ENCODE peak calls at places on chromosomes 12 and 14, in eight cellular contexts. Q, M, A, R, L, P, T and K are unnamed samples.

GRCh38 chr14:22520235-22520634 is 68.8 kb downstream of the DAD1 start:
- DNase-seq in R (peak; percentile 57), Q (no peak), P (no peak), M (peak; percentile 73), L (no peak), T (no peak), A (no peak), K (no peak)

GRCh38 chr12:121223283-121223946 is 13.5 kb downstream of the P2RX4 start:
- DNase-seq in Q (peak; percentile 65), L (no peak), P (no peak), R (peak; percentile 5), A (peak; percentile 83), T (peak; percentile 56), M (no peak), K (no peak)

GRCh38 chr14:23126548-23127278 is 7.7 kb upstream of the CEBPE start:
- DNase-seq in A (peak; percentile 59), P (no peak), L (no peak), M (no peak), Q (no peak), R (no peak), T (no peak), K (no peak)

GRCh38 chr14:101986953-101987352 is 22.6 kb downstream of the DYNC1H1 start:
- DNase-seq in T (no peak), P (no peak), A (no peak), M (no peak), L (no peak), Q (no peak), R (no peak), K (no peak)

GRCh38 chr12:101696477-101697196 is 803 bp upstream of the CHPT1 start:
- DNase-seq in T (no peak), L (peak; percentile 49), A (peak; percentile 84), Q (peak; percentile 9), R (no peak), P (no peak), M (no peak), K (no peak)

GRCh38 chr12:42757735-42758134 is 168.2 kb upstream of the PRICKLE1 start:
- DNase-seq in M (no peak), Q (no peak), L (no peak), T (no peak), P (no peak), A (no peak), R (no peak), K (no peak)

GRCh38 chr14:31204593-31205534 is 2.7 kb downstream of the HECTD1 start:
- DNase-seq in Q (no peak), L (no peak), T (no peak), A (no peak), P (no peak), M (no peak), R (no peak), K (no peak)

GRCh38 chr12:92478692-92479091 is 224.1 kb upstream of the PLEKHG7 start:
- DNase-seq in L (no peak), M (peak; percentile 3), T (no peak), R (no peak), Q (no peak), P (no peak), A (no peak), K (no peak)

GRCh38 chr12:92719674-92720073 is 16.9 kb downstream of the PLEKHG7 start:
- DNase-seq in R (peak; percentile 43), T (no peak), P (no peak), A (no peak), Q (no peak), M (peak; percentile 47), L (no peak), K (no peak)

GRCh38 chr14:100213587-100213955 is 25.4 kb upstream of the YY1 start:
- DNase-seq in R (no peak), L (no peak), M (no peak), Q (no peak), T (no peak), P (no peak), A (no peak), K (no peak)

GRCh38 chr14:89444536-89445125 is 27.6 kb upstream of the FOXN3 start:
- DNase-seq in T (no peak), Q (no peak), R (no peak), L (no peak), M (no peak), A (no peak), P (no peak), K (no peak)

GRCh38 chr12:45863332-45863731 is 127.0 kb downstream of the SCAF11 start:
- DNase-seq in T (no peak), Q (no peak), M (no peak), P (no peak), A (no peak), L (no peak), R (no peak), K (no peak)

GRCh38 chr12:52521581-52522266 is 1.5 kb upstream of the KRT5 start:
- DNase-seq in A (no peak), R (peak; percentile 42), M (peak; percentile 60), P (no peak), Q (peak; percentile 3), L (no peak), T (peak; percentile 17), K (no peak)

GRCh38 chr12:6124411-6125151 is at the start of gene VWF:
- DNase-seq in A (no peak), Q (no peak), M (no peak), P (no peak), L (no peak), R (no peak), T (no peak), K (peak; percentile 39)